ENCODE peak calls at places on chromosomes 2 and 18, in six cellular contexts. U is heart left ventricle; Y is CD8-positive, alpha-beta T cell; M is nephron progenitor cell; R is WTC11; L is GM20000. A is an unnamed sample.
A peak's percentile ranks its signal among the peaks of the same experiment; 100 is the strongest.

GRCh38 chr2:205865794-205866490 is 183.6 kb downstream of the NRP2 start:
- DNase-seq in U (no peak), Y (no peak), M (no peak), R (no peak), L (no peak), A (no peak)

GRCh38 chr2:225402200-225402776 is 2.8 kb downstream of the NYAP2 start:
- DNase-seq in U (no peak), Y (no peak), M (no peak), R (no peak), L (no peak), A (no peak)

GRCh38 chr18:48790226-48790863 is 160.4 kb downstream of the SMAD7 start:
- DNase-seq in U (peak; percentile 89), Y (no peak), M (no peak), R (peak; percentile 8), L (no peak), A (peak; percentile 9)

GRCh38 chr2:15279181-15279876 is 281.8 kb downstream of the NBAS start:
- DNase-seq in U (no peak), Y (no peak), M (no peak), R (no peak), L (no peak), A (no peak)

GRCh38 chr2:57890462-57890861 is 156.1 kb upstream of the VRK2 start:
- DNase-seq in U (no peak), Y (no peak), M (no peak), R (no peak), L (no peak), A (no peak)

GRCh38 chr2:64780041-64780440 is 126.3 kb upstream of the SERTAD2 start:
- DNase-seq in U (no peak), Y (no peak), M (no peak), R (no peak), L (no peak), A (no peak)

GRCh38 chr2:233040174-233040530 is 7.7 kb downstream of the NEU2 start:
- DNase-seq in U (no peak), Y (no peak), M (no peak), R (no peak), L (no peak), A (no peak)

GRCh38 chr2:138267161-138267901 is 234.2 kb upstream of the SPOPL start:
- DNase-seq in U (no peak), Y (no peak), M (no peak), R (no peak), L (peak; percentile 28), A (no peak)

GRCh38 chr18:9106800-9107574 is 4.5 kb downstream of the NDUFV2 start:
- DNase-seq in U (no peak), Y (no peak), M (no peak), R (no peak), L (no peak), A (no peak)

GRCh38 chr18:50454379-50455005 is 79.6 kb downstream of the SKA1 start:
- DNase-seq in U (no peak), Y (no peak), M (no peak), R (peak; percentile 28), L (no peak), A (no peak)

GRCh38 chr18:69845588-69846506 is 101.8 kb downstream of the CD226 start:
- DNase-seq in U (no peak), Y (no peak), M (no peak), R (no peak), L (no peak), A (no peak)

GRCh38 chr18:55402731-55403405 is 185.1 kb downstream of the TCF4 start:
- DNase-seq in U (no peak), Y (no peak), M (no peak), R (no peak), L (no peak), A (no peak)

GRCh38 chr2:121151311-121152109 is 133.5 kb downstream of the TFCP2L1 start:
- DNase-seq in U (no peak), Y (no peak), M (no peak), R (no peak), L (no peak), A (no peak)

GRCh38 chr2:205776139-205776538 is 93.8 kb downstream of the NRP2 start:
- DNase-seq in U (peak; percentile 73), Y (no peak), M (peak; percentile 62), R (peak; percentile 95), L (peak; percentile 53), A (peak; percentile 66)

GRCh38 chr2:15750822-15751221 is 159.2 kb downstream of the DDX1 start:
- DNase-seq in U (no peak), Y (no peak), M (no peak), R (no peak), L (no peak), A (no peak)

GRCh38 chr2:182038579-182038978 is 52.9 kb downstream of the PPP1R1C start:
- DNase-seq in U (no peak), Y (no peak), M (no peak), R (no peak), L (no peak), A (no peak)

GRCh38 chr2:23453936-23454460 is 69.0 kb downstream of the KLHL29 start:
- DNase-seq in U (no peak), Y (no peak), M (peak; percentile 33), R (no peak), L (no peak), A (no peak)

GRCh38 chr2:96917008-96917575 is 47.2 kb upstream of the SEMA4C start:
- DNase-seq in U (no peak), Y (no peak), M (no peak), R (no peak), L (no peak), A (no peak)

GRCh38 chr18:75104483-75104882 is 104.5 kb downstream of the PTGR3 start:
- DNase-seq in U (no peak), Y (peak; percentile 9), M (no peak), R (no peak), L (no peak), A (no peak)

DNA sequence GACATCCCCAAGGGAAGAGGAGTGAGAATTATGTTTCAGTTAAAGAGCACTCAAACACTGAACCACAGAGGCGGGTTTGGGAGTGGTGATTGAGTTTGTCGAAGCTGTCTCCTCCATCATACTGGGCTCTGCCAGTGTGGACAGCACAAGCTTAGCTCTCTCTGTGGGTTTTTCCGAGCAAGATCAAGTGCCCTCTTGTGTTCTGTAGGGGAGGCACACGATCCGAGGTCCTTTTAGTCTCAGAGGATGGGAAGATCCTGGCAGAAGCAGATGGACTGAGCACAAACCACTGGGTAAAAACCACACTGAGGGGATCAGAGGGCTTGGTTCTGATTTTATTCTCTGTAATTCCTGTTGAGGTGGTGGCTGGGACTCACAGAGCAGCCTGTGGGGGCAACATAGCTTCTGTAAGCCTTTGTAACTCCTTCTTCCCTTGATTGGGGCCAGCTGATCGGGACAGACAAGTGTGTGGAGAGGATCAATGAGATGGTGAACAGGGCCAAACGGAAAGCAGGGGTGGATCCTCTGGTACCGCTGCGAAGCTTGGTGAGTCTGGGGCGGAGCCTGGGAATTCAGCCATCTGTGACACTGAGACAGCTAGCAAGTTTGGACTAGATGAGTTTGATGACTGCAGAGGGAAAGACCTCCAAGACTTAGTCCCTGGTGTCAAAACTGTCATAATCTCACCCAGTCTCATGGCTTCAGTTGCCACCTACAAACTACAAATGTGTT is 2.0 kb downstream of the NAGK start:
- DNase-seq in U (no peak), Y (no peak), M (no peak), R (peak; percentile 23), L (peak; percentile 49), A (peak; percentile 37)
- TF ChIP-seq CTCF in U (peak; percentile 10), Y (no peak), M (peak; percentile 39), R (no peak), L (peak; percentile 24), A (peak; percentile 47)

GRCh38 chr2:148207111-148207510 is 186.2 kb downstream of the MBD5 start:
- DNase-seq in U (no peak), Y (no peak), M (no peak), R (no peak), L (no peak), A (no peak)

GRCh38 chr2:148202237-148202636 is 181.3 kb downstream of the MBD5 start:
- DNase-seq in U (no peak), Y (no peak), M (no peak), R (no peak), L (no peak), A (no peak)

GRCh38 chr2:148201075-148202004 is 180.4 kb downstream of the MBD5 start:
- DNase-seq in U (peak; percentile 33), Y (no peak), M (peak; percentile 47), R (peak; percentile 87), L (no peak), A (peak; percentile 60)
- TF ChIP-seq CTCF in U (peak; percentile 19), Y (peak; percentile 23), M (peak; percentile 49), R (peak; percentile 60), L (peak; percentile 39), A (peak; percentile 43)

DNA sequence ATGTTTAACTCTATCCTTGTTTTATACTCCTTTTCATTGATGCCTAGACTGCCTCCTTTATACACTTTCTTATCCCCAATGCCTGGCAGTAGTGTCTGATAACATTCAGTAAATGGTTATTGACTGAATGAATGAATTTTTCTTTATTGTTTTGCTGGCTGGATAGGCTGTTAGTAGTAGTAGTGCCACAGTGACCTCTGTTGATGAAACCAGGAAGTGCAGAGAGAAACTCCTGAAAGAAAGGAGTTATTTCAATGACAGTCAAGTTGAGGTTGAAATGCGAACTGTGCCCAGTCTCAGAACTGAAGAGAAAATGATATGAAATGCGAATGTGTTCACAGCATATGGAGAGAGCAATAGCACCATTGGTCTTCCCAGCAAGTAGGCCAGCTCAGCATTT is 26.8 kb upstream of the SLC9A2 start:
- DNase-seq in U (no peak), Y (no peak), M (no peak), R (peak; percentile 23), L (no peak), A (no peak)
- TF ChIP-seq CTCF in U (peak; percentile 21), Y (no peak), M (peak; percentile 26), R (peak; percentile 48), L (no peak), A (peak; percentile 46)

GRCh38 chr2:28174211-28174610 is 218.4 kb upstream of the FOSL2 start:
- DNase-seq in U (no peak), Y (no peak), M (no peak), R (no peak), L (no peak), A (no peak)

GRCh38 chr2:28175028-28175427 is 217.6 kb upstream of the FOSL2 start:
- DNase-seq in U (no peak), Y (no peak), M (no peak), R (peak; percentile 28), L (no peak), A (peak; percentile 15)

GRCh38 chr2:28173377-28173776 is 219.3 kb upstream of the FOSL2 start:
- DNase-seq in U (no peak), Y (no peak), M (no peak), R (no peak), L (no peak), A (no peak)

GRCh38 chr2:28169492-28169891 is 223.2 kb upstream of the FOSL2 start:
- DNase-seq in U (no peak), Y (no peak), M (no peak), R (no peak), L (no peak), A (no peak)

DNA sequence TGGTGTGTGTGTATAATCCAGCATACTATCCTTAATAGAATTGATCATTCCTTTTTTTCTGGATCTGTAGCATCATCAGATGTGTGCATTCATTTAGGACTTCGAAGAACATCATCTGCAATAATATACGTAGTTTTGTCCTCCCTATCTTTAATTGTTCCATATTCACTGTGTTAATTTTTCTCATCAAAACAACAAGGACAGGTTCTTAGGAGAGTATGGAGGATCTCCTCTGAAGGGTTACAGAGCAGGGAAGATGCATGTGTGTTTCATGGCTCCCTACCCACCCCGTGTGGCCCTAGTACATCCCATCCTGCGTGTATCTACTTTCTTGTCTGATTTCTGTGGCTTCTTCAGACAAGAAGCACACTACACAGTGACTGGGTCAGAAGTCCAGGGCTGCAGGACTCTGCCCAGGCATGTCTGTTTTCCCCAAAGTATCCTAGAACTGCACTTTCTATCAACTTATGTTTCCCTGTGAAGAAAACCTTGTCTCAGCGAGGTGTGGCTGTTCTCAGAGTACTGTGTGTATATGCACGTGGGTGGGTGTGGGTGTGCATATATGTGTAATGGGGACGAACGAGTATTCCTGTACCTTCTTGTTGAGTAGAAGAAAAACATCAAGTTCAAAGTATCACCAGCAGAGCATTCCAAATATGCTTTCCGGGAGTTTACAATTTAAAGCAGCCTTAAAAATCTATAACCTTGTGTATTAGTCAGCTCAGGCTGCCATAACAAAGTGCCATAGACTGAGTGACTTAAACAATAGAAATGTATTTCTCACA is 220.4 kb upstream of the FOSL2 start:
- DNase-seq in U (no peak), Y (no peak), M (no peak), R (no peak), L (no peak), A (no peak)
- TF ChIP-seq CTCF in U (no peak), Y (no peak), M (no peak), R (no peak), L (no peak), A (no peak)